ENCODE peak calls at places on chromosome 16, in eight cellular contexts. P is HAP-1; Y is spleen; G is effector memory CD4-positive, alpha-beta T cell; I is mesendoderm; U is thoracic aorta; T is ascending aorta; A is OCI-LY7. O is an unnamed sample. For H3K4me1, the result is how much of the 10 kb centered on the place peaks cover.

GRCh38 chr16:6193718-6194117 is 1096.1 kb upstream of the EEF2KMT start:
- DNase-seq in P (no peak), A (no peak), U (no peak), I (peak), Y (no peak), G (no peak), T (no peak), O (no peak)

GRCh38 chr16:1942810-1943726 is at the start of gene MSRB1:
- DNase-seq in P (peak), I (peak), T (peak), G (peak), Y (peak), U (peak), A (peak), O (peak)

GRCh38 chr16:69340095-69340644 is 598 bp downstream of the NIP7 start:
- DNase-seq in I (peak), U (no peak), P (no peak), A (no peak), T (no peak), G (no peak), Y (no peak), O (no peak)

GRCh38 chr16:25426829-25427228 is 169.2 kb upstream of the ZKSCAN2 start:
- DNase-seq in P (no peak), Y (no peak), T (no peak), A (no peak), G (no peak), I (no peak), U (no peak), O (no peak)

GRCh38 chr16:72952404-72953301 is 95.3 kb downstream of the ZFHX3 start:
- DNase-seq in T (no peak), P (no peak), A (no peak), G (no peak), I (no peak), Y (no peak), U (no peak), O (no peak)

GRCh38 chr16:89315791-89316581 is 98.5 kb downstream of the ZNF778 start:
- DNase-seq in Y (peak), U (no peak), P (no peak), T (no peak), I (no peak), G (peak), A (peak), O (peak)

GRCh38 chr16:70770968-70771552 is 29.9 kb downstream of the VAC14 start:
- DNase-seq in Y (no peak), A (peak), U (no peak), P (peak), T (peak), I (peak), G (no peak), O (peak)

GRCh38 chr16:68300736-68301459 is 9.8 kb downstream of the SLC7A6OS start:
- DNase-seq in U (no peak), A (no peak), P (no peak), T (no peak), Y (no peak), G (no peak), I (no peak), O (no peak)

GRCh38 chr16:75062944-75063444 is 53.6 kb downstream of the LDHD start:
- DNase-seq in U (no peak), I (no peak), T (no peak), P (no peak), G (no peak), Y (peak), A (no peak), O (no peak)

GRCh38 chr16:29025218-29025617 is 40.4 kb downstream of the LAT start:
- DNase-seq in A (no peak), T (no peak), I (peak), Y (peak), G (no peak), U (no peak), P (no peak), O (no peak)

GRCh38 chr16:85126731-85127662 is 14.7 kb upstream of the CIBAR2 start:
- DNase-seq in U (no peak), P (peak), T (peak), I (peak), Y (no peak), G (no peak), A (no peak), O (no peak)

GRCh38 chr16:53952215-53953208 is 248.6 kb downstream of the FTO start:
- DNase-seq in Y (no peak), G (no peak), U (no peak), T (no peak), P (no peak), A (peak), I (no peak), O (no peak)
- H3K4me3 ChIP-seq in Y (no peak), G (no peak), U (peak), T (no peak), P (no peak), A (no peak), I (no peak), O (no peak)

DNA sequence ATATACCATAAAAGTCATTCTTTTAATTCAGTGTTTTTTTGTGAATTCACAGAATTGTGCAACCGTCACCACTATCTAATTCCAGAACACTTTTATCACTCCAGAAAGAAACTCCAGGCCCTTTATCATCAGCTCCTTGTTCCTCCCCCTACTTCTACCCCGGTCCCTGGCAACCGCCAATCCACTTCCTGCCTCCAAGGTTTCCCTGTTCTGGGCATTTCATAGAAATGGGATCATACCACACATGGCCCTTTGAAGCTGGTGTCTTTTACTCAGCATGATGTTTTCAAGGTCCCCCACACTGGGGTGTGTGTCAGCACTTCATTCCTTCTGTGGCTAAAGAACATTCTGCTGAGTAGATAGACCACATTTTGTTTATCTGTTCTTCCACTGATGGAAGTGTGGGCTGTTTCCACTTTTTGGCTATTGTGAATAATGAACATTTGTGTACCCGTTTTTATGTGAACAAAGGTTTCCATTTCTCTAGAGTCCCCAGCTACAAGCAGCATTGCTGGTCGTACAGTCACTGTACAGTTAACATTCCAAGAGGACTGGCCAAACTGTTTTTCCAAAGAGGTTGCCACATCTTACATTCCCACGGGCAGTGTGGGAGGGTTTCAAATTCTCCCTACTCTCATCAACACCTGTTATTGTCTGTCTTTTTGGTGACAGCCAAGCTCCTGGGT is 75.8 kb upstream of the ZNF469 start:
- DNase-seq in I (no peak), P (no peak), A (no peak), G (no peak), T (no peak), U (no peak), Y (no peak), O (no peak)
- H3K4me1 ChIP-seq in I (under half), P (under half), A (under half), G (under half), T (under half), U (under half), Y (under half), O (under half)

DNA sequence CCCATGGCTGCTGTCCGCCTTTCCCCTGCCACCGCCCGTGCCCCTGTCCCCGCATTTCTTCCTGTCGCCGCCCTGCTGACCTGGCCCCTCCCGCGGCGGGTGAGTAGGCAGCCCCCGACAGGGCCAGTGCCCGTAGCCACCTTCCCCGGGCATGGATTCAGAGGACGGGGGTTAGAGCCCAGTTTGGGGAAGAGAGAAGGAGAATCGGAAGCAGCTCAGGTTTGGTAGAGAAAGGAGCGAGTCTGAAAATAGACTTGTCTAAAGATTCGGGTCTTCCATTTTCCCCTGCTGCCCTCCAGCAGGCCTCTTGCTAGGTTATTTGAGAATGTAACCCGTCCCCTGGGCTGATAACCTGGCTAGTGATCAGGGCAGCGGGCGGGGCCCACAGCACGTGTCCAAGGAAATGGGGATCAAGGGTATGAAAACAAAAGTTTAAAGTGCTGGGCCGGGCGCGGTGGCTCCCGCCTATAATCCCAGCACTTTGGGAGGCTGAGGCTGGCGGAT is 7.9 kb upstream of the CLDN9 start:
- DNase-seq in P (peak), U (no peak), G (no peak), T (no peak), A (no peak), I (peak), Y (peak), O (peak)
- H3K4me3 ChIP-seq in P (peak), U (peak), G (no peak), T (peak), A (peak), I (no peak), Y (peak), O (peak)

DNA sequence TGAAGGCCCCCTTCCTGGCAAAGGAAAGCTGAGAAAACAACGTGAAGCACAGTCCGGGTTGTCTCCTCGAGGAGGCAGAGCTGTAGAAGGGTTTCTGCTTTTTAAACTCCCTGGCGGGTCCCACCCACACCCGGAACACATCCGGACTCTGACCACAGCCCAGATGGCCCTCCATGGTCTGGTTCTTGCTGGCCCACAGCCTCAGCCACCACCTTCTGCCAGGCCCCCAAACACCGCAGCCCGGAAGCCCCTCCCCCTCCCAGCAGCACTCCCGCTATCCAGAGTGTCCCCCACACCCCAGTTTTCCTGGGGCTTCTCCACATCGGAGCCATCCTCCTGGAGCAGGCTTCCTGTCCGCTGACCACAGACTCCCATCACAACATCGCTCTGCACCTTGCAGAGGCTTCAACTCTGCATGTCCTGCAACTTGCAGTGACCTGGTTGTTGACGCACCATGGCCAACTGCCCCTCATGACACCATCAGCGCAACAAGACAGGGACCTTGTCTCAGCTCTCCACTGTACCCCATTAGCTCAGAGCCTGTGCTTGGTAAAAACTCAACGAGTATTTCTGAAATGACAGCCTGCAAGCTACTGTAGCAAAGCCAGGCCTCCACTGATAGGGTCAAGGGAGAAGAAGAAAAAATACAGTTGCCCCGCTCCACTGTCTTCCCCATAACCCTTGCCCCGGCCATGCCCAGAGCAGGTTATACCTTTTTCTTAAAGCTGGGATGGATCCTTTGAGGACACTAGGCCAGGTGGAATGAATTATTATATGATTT is 129.8 kb downstream of the C16orf78 start:
- DNase-seq in G (no peak), A (no peak), Y (peak), I (no peak), P (no peak), U (no peak), T (no peak), O (no peak)
- H3K4me1 ChIP-seq in G (under half), A (under half), Y (under half), I (under half), P (under half), U (under half), T (under half), O (under half)

DNA sequence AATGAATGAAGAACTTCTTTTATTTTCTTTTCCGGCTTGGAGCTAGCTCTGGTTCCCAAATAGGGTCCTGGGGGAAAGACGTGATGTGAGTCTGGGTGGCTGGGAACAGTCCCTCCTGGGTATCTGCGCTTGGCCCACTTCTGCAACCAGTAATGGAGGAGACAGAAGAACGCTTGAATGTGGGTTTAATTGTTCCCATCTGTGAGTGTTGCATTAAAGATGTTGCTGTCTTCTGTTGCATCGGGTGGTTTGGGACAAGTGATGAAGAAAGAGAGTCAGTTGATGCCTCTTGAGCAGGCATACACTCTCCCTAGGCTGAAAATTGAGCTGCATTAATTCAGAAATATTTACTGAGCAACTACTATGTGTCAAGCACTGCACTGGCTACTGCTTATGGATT is 511.1 kb downstream of the CDH13 start:
- DNase-seq in I (no peak), A (no peak), Y (no peak), T (no peak), P (no peak), U (no peak), G (no peak), O (no peak)
- H3K4me3 ChIP-seq in I (no peak), A (peak), Y (no peak), T (no peak), P (no peak), U (no peak), G (no peak), O (peak)

O was measured in stomach.